ENCODE peak calls at places on chromosome 15, in ten cellular contexts. L, E, D, N, V, R, O, Q, W and A are unnamed samples.
A peak's percentile ranks its signal among the peaks of the same experiment; 100 is the strongest.

GRCh38 chr15:45855210-45855906 is 220.5 kb downstream of the SQOR start:
- DNase-seq in N (no peak), V (no peak), D (peak; percentile 74), O (no peak), R (no peak), Q (no peak), W (no peak), E (no peak), L (no peak), A (no peak)

GRCh38 chr15:37014566-37014965 is 85.8 kb downstream of the MEIS2 start:
- DNase-seq in R (no peak), Q (no peak), V (no peak), O (no peak), L (no peak), W (peak; percentile 21), D (no peak), E (no peak), N (no peak), A (no peak)

GRCh38 chr15:93152951-93153350 is 63.9 kb upstream of the RGMA start:
- DNase-seq in O (no peak), E (no peak), L (no peak), W (peak; percentile 2), N (peak; percentile 57), Q (peak; percentile 65), V (peak; percentile 4), R (peak; percentile 86), D (peak; percentile 28), A (no peak)

GRCh38 chr15:75371901-75372688 is 3.7 kb upstream of the MAN2C1 start:
- DNase-seq in L (no peak), D (no peak), R (no peak), Q (no peak), W (no peak), N (no peak), V (no peak), O (no peak), E (no peak), A (no peak)

GRCh38 chr15:68583936-68584703 is 5.3 kb downstream of the CORO2B start:
- DNase-seq in E (no peak), Q (no peak), L (no peak), R (no peak), O (no peak), D (no peak), V (no peak), N (no peak), W (no peak), A (no peak)

GRCh38 chr15:62119224-62119925 is 45.7 kb downstream of the C2CD4B start:
- DNase-seq in L (no peak), R (no peak), O (no peak), W (peak; percentile 98), E (no peak), V (peak; percentile 95), N (peak; percentile 95), Q (no peak), D (no peak), A (no peak)

GRCh38 chr15:76196286-76196948 is 114.9 kb downstream of the ETFA start:
- DNase-seq in E (no peak), W (peak; percentile 86), O (peak; percentile 46), Q (peak; percentile 74), N (peak; percentile 88), R (peak; percentile 66), L (peak; percentile 28), V (peak; percentile 81), D (peak; percentile 82), A (peak; percentile 44)

GRCh38 chr15:61660579-61660978 is 399.7 kb downstream of the VPS13C start:
- DNase-seq in R (no peak), Q (peak; percentile 70), L (no peak), D (no peak), O (no peak), V (no peak), W (peak; percentile 64), N (peak; percentile 5), E (no peak), A (no peak)

GRCh38 chr15:60526127-60526616 is 47.2 kb upstream of the ICE2 start:
- DNase-seq in N (no peak), O (no peak), Q (peak; percentile 72), R (no peak), V (no peak), L (no peak), W (peak; percentile 31), E (no peak), D (peak; percentile 35), A (no peak)

GRCh38 chr15:68816158-68816557 is 4.5 kb downstream of the ANP32A start:
- DNase-seq in L (no peak), N (no peak), R (peak; percentile 9), Q (no peak), D (no peak), W (no peak), E (no peak), V (no peak), O (no peak), A (no peak)

GRCh38 chr15:29132786-29133185 is 136.8 kb downstream of the NSMCE3 start:
- DNase-seq in O (peak; percentile 32), W (no peak), D (no peak), V (no peak), R (no peak), N (no peak), E (no peak), L (no peak), Q (peak; percentile 49), A (no peak)

GRCh38 chr15:87986786-87987185 is 269.8 kb downstream of the NTRK3 start:
- DNase-seq in D (no peak), N (no peak), L (no peak), O (no peak), R (no peak), Q (no peak), V (no peak), E (no peak), W (no peak), A (no peak)

GRCh38 chr15:96342611-96343528 is 12.4 kb downstream of the NR2F2 start:
- DNase-seq in N (peak; percentile 40), V (no peak), R (no peak), Q (no peak), E (no peak), L (no peak), D (no peak), W (peak; percentile 63), O (no peak), A (no peak)

GRCh38 chr15:70265466-70265978 is 167.8 kb upstream of the TLE3 start:
- DNase-seq in N (no peak), O (no peak), W (no peak), D (no peak), L (no peak), R (no peak), V (no peak), E (no peak), Q (no peak), A (no peak)

GRCh38 chr15:100663066-100663465 is 60.7 kb downstream of the ASB7 start:
- DNase-seq in N (peak; percentile 22), Q (no peak), E (no peak), V (no peak), O (no peak), R (no peak), L (no peak), W (no peak), D (no peak), A (no peak)
- TF ChIP-seq CTCF in N (peak; percentile 39), Q (no peak), E (no peak), V (peak; percentile 22), O (no peak), R (no peak), L (no peak), W (peak; percentile 29), D (no peak), A (peak; percentile 34)

DNA sequence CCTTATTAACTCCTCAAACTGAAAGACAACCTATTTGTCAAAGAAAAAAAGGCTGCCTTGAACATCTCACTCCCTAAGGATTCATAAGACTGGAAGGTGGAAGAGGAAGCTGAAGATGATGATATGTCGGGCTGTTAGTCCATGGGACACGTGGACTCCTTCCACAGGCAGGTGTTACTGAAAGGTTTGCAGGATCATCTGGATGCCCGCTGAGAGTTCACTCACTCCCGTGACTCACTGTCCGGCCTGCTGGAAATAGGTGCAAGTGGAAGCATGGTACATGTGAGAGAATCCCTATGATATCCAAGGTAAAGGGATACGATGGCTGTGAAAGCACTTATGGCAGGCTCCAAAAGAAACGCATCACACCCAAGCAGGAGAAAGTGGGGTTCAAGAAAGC is 33.3 kb upstream of the FBN1 start:
- DNase-seq in N (no peak), W (no peak), L (no peak), Q (no peak), O (no peak), R (no peak), D (no peak), V (no peak), E (no peak), A (no peak)
- H3K4me3 ChIP-seq in N (no peak overlapping the region), W (no peak overlapping the region), L (no peak overlapping the region), Q (no peak overlapping the region), O (no peak overlapping the region), R (no peak overlapping the region), D (no peak overlapping the region), V (no peak overlapping the region), E (no peak overlapping the region), A (no peak overlapping the region)

DNA sequence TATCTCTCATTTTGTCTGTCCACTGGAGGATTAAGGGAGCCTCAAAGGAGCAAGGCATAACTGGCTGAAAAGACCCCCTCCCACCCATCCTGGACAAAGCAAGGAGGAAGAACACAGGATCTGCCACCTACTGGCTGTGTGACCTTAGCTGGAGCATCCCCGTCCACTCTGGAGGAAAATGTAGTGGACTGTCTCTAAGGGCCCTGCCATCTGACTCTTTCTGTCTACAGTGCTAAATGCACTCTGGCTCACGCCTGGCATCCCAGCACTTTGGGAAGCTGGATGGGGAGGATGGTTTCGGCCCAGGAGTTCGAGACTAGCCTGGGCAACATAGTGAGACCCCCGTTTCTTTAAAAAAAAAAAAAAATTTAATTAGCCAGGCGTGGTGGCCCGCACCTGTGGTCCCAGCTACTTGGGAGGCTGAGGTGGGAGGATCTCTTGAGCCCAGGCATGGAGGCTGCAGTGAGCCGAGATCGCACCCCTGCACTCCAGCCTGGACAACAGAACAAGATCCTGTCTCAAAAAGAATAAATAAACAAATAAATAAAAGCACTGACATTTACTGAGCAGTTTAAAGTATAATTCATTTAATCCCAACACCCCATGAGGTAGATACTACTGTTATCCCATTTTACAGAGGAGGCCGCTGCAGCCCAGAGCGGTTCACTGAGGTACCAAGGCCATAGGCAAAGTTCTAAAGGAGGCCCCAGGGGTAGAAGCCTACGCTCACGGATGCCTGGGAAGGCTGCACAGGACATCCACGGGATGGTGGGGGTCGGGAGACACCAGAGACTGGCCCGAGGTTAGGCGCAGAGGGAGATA is 1.1 kb downstream of the TBC1D2B start:
- DNase-seq in L (no peak), W (peak; percentile 39), N (no peak), V (no peak), E (no peak), O (no peak), Q (no peak), D (no peak), R (no peak), A (no peak)
- TF ChIP-seq CTCF in L (no peak), W (peak; percentile 20), N (no peak), V (peak; percentile 24), E (no peak), O (no peak), Q (no peak), D (no peak), R (no peak), A (no peak)

GRCh38 chr15:89367485-89368451 is 33.1 kb upstream of the POLG start:
- DNase-seq in V (no peak), L (no peak), R (no peak), D (no peak), W (peak; percentile 15), E (no peak), O (no peak), N (peak; percentile 27), Q (no peak), A (no peak)
- H3K4me3 ChIP-seq in V (no peak overlapping the region), L (no peak overlapping the region), R (no peak overlapping the region), D (peak overlapping the region; percentile 32), W (peak overlapping the region; percentile 14), E (no peak overlapping the region), O (peak overlapping the region; percentile 25), N (no peak overlapping the region), Q (no peak overlapping the region), A (no peak overlapping the region)